ENCODE peak calls at places on chromosomes 1 and 21, in nine cellular contexts. E is fibroblast of lung, W is foreskin fibroblast, Q is brain microvascular endothelial cell, O is MCF 10A, M is lower lobe of right lung, G is GM06990, C is progenitor cell of endocrine pancreas, S is body of pancreas. L is an unnamed sample.

GRCh38 chr1:89660086-89660946 is 27.4 kb downstream of the LRRC8C start:
- DNase-seq in C (no peak), O (no peak), G (no peak), W (no peak), E (peak), S (no peak), M (no peak), Q (no peak), L (no peak)

GRCh38 chr1:229440821-229441537 is 7.1 kb upstream of the ACTA1 start:
- DNase-seq in Q (peak), S (no peak), G (peak), E (peak), O (peak), M (no peak), W (peak), C (no peak), L (peak)

GRCh38 chr21:41640756-41641509 is 125.9 kb downstream of the RIPK4 start:
- DNase-seq in S (no peak), C (no peak), W (no peak), O (peak), E (peak), Q (no peak), M (no peak), G (no peak), L (no peak)

GRCh38 chr1:88698140-88698539 is 14.1 kb downstream of the PKN2 start:
- DNase-seq in W (no peak), M (no peak), S (no peak), Q (peak), E (peak), O (no peak), C (no peak), G (no peak), L (no peak)

GRCh38 chr1:7363481-7363880 is 407.6 kb upstream of the VAMP3 start:
- DNase-seq in W (no peak), Q (no peak), O (no peak), M (no peak), E (no peak), S (no peak), G (no peak), C (no peak), L (no peak)

GRCh38 chr1:36369061-36369470 is 16.7 kb downstream of the STK40 start:
- DNase-seq in G (no peak), E (peak), W (peak), Q (peak), M (peak), C (peak), O (peak), S (peak), L (no peak)

GRCh38 chr1:13754003-13754402 is 54.0 kb downstream of the PRDM2 start:
- DNase-seq in Q (no peak), O (no peak), W (no peak), S (no peak), C (no peak), G (peak), E (no peak), M (no peak), L (no peak)

GRCh38 chr21:41241341-41241740 is 73.4 kb downstream of the BACE2 start:
- DNase-seq in G (no peak), M (no peak), W (no peak), Q (no peak), O (no peak), C (no peak), E (peak), S (no peak), L (no peak)

GRCh38 chr1:200558866-200559459 is 61.6 kb downstream of the KIF14 start:
- DNase-seq in G (peak), M (no peak), S (no peak), E (peak), W (peak), C (no peak), Q (peak), O (peak), L (peak)

GRCh38 chr1:230581446-230582079 is 60.7 kb upstream of the COG2 start:
- DNase-seq in W (no peak), Q (no peak), M (no peak), O (peak), G (no peak), S (no peak), C (no peak), E (no peak), L (no peak)

GRCh38 chr1:92953491-92953890 is 7.8 kb downstream of the DIPK1A start:
- DNase-seq in W (no peak), Q (no peak), M (no peak), S (no peak), O (no peak), G (no peak), C (no peak), E (no peak), L (no peak)

GRCh38 chr1:51313268-51313852 is 17.0 kb downstream of the TTC39A start:
- DNase-seq in E (no peak), M (peak), S (no peak), W (no peak), O (peak), C (no peak), Q (no peak), G (no peak), L (no peak)

GRCh38 chr1:17080881-17081280 is 27.0 kb upstream of the SDHB start:
- DNase-seq in C (no peak), E (no peak), O (no peak), M (no peak), W (no peak), Q (no peak), G (no peak), S (peak), L (no peak)

GRCh38 chr1:17071794-17072193 is 18.0 kb upstream of the SDHB start:
- DNase-seq in S (no peak), W (no peak), G (no peak), C (no peak), O (no peak), M (no peak), E (no peak), Q (no peak), L (no peak)

GRCh38 chr1:17080085-17080759 is 26.4 kb upstream of the SDHB start:
- DNase-seq in O (no peak), M (no peak), G (no peak), E (no peak), Q (no peak), S (no peak), C (no peak), W (no peak), L (no peak)

GRCh38 chr1:17079140-17079868 is 25.5 kb upstream of the SDHB start:
- DNase-seq in W (no peak), C (no peak), E (no peak), G (no peak), M (no peak), O (no peak), S (no peak), Q (no peak), L (no peak)

DNA sequence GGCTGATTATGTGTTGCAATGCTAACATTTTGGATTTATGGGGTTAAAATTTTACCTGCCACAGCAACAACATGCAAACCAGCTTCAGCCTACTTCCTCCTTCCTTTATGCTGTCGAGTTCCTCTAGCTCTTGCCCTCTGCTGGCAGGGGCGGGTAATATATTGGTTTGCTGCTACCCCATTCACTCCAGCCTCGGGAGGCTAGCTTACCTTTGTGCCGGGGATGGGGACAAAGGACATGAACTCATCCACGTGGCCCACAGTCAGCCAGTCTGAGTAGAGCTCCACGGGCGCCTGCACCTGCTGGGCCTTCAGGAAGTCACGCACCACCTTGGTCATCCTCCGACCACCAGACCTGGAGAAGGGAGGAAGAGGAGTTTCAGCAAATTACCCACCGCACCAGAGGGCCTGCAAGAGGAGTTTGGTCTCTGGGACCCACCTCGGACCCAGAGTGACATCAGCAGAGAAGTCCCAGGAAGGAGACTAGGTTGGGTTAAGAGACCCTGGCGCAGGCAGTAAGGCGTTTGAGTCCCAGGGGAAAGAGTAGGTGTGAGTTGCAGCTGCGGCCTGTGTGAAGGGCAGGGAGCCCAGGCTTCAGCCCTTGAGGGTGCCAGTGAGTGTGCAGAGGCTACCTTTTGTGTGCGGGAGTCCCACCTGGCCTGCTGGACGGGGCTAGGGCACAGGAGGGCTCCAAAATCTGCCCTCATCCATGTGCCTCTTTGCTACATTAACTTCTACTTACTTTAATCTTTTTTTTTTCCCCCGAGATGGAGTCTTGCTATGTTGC is 21.8 kb upstream of the SDHB start:
- DNase-seq in M (no peak), Q (no peak), C (no peak), S (no peak), G (no peak), E (no peak), O (peak), W (no peak), L (no peak)
- TF ChIP-seq CTCF in M (peak), Q (peak), C (peak), S (no peak), G (peak), E (peak), O (peak), W (peak), L (peak)

GRCh38 chr21:23488245-23488644 is 2119.0 kb downstream of the MRPL39 start:
- DNase-seq in C (no peak), G (no peak), E (no peak), M (no peak), W (no peak), S (no peak), Q (no peak), O (no peak), L (no peak)
- TF ChIP-seq CTCF in C (no peak), G (no peak), E (no peak), M (no peak), W (no peak), S (no peak), Q (no peak), O (no peak), L (no peak)

GRCh38 chr1:180217021-180217420 is 13.0 kb upstream of the LHX4 start:
- DNase-seq in M (no peak), E (no peak), O (no peak), S (no peak), C (no peak), W (no peak), Q (no peak), G (no peak), L (no peak)

GRCh38 chr1:180211156-180211859 is 18.8 kb upstream of the LHX4 start:
- DNase-seq in S (no peak), W (no peak), M (peak), O (no peak), G (no peak), C (no peak), E (no peak), Q (no peak), L (no peak)

GRCh38 chr1:180215856-180216625 is 14.0 kb upstream of the LHX4 start:
- DNase-seq in S (no peak), C (no peak), W (no peak), G (no peak), O (no peak), M (no peak), Q (no peak), E (peak), L (no peak)

GRCh38 chr1:180211860-180212229 is 18.2 kb upstream of the LHX4 start:
- DNase-seq in C (no peak), G (no peak), O (no peak), E (no peak), S (no peak), W (no peak), M (no peak), Q (no peak), L (no peak)

GRCh38 chr1:180213401-180214177 is 16.5 kb upstream of the LHX4 start:
- DNase-seq in S (no peak), G (peak), M (no peak), O (no peak), Q (no peak), E (peak), W (no peak), C (no peak), L (no peak)
- TF ChIP-seq CTCF in S (no peak), G (peak), M (no peak), O (no peak), Q (no peak), E (no peak), W (no peak), C (no peak), L (no peak)

DNA sequence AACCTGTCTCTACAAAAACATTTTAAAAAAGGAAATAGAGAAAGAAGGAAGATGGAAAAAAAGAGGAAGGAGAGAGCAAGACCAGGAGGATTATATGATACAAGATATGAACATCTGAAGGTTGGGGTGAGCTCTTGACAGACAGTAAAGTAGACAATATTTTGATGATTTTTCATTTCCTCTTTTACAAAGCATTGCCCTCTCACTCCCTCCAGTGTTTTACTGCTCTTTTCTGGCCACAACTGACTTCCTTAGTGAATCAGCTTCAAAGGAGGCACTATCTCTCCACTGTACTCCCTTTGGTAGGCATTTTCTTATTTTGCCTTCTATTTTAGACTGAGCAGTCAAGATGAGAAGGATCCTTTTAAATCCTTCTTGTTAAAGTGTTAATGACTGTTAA is 296.7 kb downstream of the KCTD3 start:
- DNase-seq in W (no peak), O (no peak), C (no peak), M (no peak), S (no peak), G (no peak), Q (no peak), E (no peak), L (no peak)
- TF ChIP-seq CTCF in W (no peak), O (no peak), C (no peak), M (no peak), S (no peak), G (no peak), Q (no peak), E (no peak), L (no peak)

GRCh38 chr1:2074316-2074855 is 24.2 kb downstream of the PRKCZ start:
- DNase-seq in M (no peak), O (no peak), E (no peak), Q (no peak), W (no peak), G (no peak), S (no peak), C (no peak), L (no peak)

GRCh38 chr1:2072891-2073290 is 22.7 kb downstream of the PRKCZ start:
- DNase-seq in M (no peak), W (no peak), O (no peak), E (no peak), C (no peak), Q (no peak), G (no peak), S (no peak), L (no peak)

GRCh38 chr1:2076826-2077225 is 26.6 kb downstream of the PRKCZ start:
- DNase-seq in C (no peak), E (no peak), G (no peak), W (no peak), O (no peak), S (no peak), Q (no peak), M (no peak), L (no peak)

GRCh38 chr1:2073382-2074230 is 23.4 kb downstream of the PRKCZ start:
- DNase-seq in S (no peak), M (no peak), C (no peak), G (no peak), W (peak), Q (peak), E (peak), O (no peak), L (no peak)

GRCh38 chr1:2074944-2075740 is 24.9 kb downstream of the PRKCZ start:
- DNase-seq in E (no peak), Q (no peak), S (no peak), C (no peak), O (no peak), W (no peak), M (no peak), G (no peak), L (no peak)
- TF ChIP-seq CTCF in E (no peak), Q (no peak), S (no peak), C (no peak), O (no peak), W (no peak), M (no peak), G (no peak), L (no peak)

DNA sequence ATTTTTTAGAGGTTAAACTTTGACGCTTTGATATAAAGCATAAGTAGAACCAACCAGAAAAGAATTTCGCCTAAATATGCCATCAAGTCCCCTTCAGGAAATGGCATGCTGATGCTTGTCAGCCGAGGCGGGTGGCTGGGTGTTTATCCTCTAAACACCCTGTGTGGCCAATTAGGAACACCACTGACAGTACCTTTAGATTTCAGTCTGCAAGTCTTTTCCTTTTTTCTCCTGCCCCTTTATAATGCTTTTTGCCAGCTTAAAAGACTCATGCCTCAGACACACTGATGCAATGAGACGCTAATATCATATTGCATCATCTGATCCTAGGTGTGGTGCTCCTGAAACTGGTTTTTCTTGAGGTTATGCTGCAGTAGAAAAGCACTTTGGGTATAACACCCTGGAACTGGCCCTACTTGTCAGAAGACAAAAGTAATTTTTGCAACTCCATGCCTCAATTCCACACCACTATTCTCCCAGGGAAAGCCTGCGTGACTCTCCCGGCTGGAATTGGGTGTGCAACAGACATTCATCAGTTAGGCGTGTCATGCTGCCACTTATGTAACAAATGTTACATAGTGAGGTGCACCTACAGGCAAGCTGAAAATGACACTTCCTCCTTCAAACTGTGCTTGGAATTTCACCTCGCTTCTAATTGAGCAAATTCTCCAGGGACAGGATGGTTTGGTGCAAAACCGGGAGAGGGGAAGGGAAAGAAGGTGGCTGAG is 2.0 kb upstream of the RCC2 start:
- DNase-seq in O (peak), S (no peak), Q (no peak), W (no peak), M (no peak), G (no peak), E (peak), C (no peak), L (no peak)
- TF ChIP-seq CTCF in O (no peak), S (no peak), Q (no peak), W (no peak), M (no peak), G (no peak), E (no peak), C (no peak), L (no peak)

GRCh38 chr21:38668067-38668466 is 137.7 kb upstream of the ETS2 start:
- DNase-seq in M (no peak), S (no peak), C (no peak), W (no peak), O (no peak), E (no peak), G (no peak), Q (no peak), L (no peak)

GRCh38 chr21:38667466-38667865 is 138.3 kb upstream of the ETS2 start:
- DNase-seq in C (no peak), G (no peak), M (no peak), E (no peak), Q (no peak), S (no peak), W (no peak), O (no peak), L (no peak)

GRCh38 chr21:38668501-38668900 is 137.2 kb upstream of the ETS2 start:
- DNase-seq in W (no peak), S (no peak), O (no peak), E (no peak), M (no peak), G (no peak), C (no peak), Q (no peak), L (no peak)

GRCh38 chr21:38671716-38672115 is 134.0 kb upstream of the ETS2 start:
- DNase-seq in O (no peak), G (no peak), W (no peak), M (no peak), Q (no peak), E (peak), C (no peak), S (no peak), L (no peak)

GRCh38 chr21:38669186-38669585 is 136.5 kb upstream of the ETS2 start:
- DNase-seq in Q (peak), C (no peak), E (peak), M (no peak), O (peak), S (no peak), W (no peak), G (no peak), L (no peak)
- TF ChIP-seq CTCF in Q (peak), C (peak), E (peak), M (peak), O (peak), S (peak), W (peak), G (peak), L (peak)

GRCh38 chr1:173870252-173871075 is 2.3 kb downstream of the ZBTB37 start:
- DNase-seq in S (peak), O (no peak), G (peak), C (no peak), E (no peak), M (no peak), Q (no peak), W (no peak), L (no peak)

GRCh38 chr1:173868266-173869107 is at the start of gene ZBTB37:
- DNase-seq in Q (peak), W (no peak), C (peak), S (peak), G (peak), E (peak), O (peak), M (peak), L (peak)

GRCh38 chr1:173869108-173869359 is 854 bp downstream of the ZBTB37 start:
- DNase-seq in Q (no peak), W (no peak), E (no peak), S (no peak), C (no peak), O (no peak), M (no peak), G (no peak), L (no peak)

GRCh38 chr1:173871500-173871899 is 3.3 kb downstream of the ZBTB37 start:
- DNase-seq in E (no peak), O (no peak), C (no peak), G (no peak), W (no peak), Q (no peak), S (no peak), M (no peak), L (no peak)

GRCh38 chr1:173871091-173871490 is 2.9 kb downstream of the ZBTB37 start:
- DNase-seq in M (no peak), E (no peak), Q (no peak), S (no peak), O (no peak), G (no peak), C (no peak), W (no peak), L (no peak)
- TF ChIP-seq CTCF in M (no peak), E (no peak), Q (no peak), S (no peak), O (no peak), G (no peak), C (no peak), W (no peak), L (no peak)

GRCh38 chr1:12309783-12310742 is 80.2 kb downstream of the VPS13D start:
- DNase-seq in Q (peak), G (no peak), S (no peak), E (peak), M (no peak), C (no peak), W (no peak), O (no peak), L (no peak)

GRCh38 chr1:12315126-12315525 is 85.3 kb downstream of the VPS13D start:
- DNase-seq in Q (no peak), W (no peak), C (no peak), O (no peak), G (no peak), M (no peak), E (no peak), S (no peak), L (no peak)

GRCh38 chr1:12316331-12316730 is 86.5 kb downstream of the VPS13D start:
- DNase-seq in M (no peak), G (no peak), S (no peak), O (no peak), Q (no peak), E (peak), C (no peak), W (no peak), L (no peak)

GRCh38 chr1:12314328-12314903 is 84.6 kb downstream of the VPS13D start:
- DNase-seq in W (no peak), G (no peak), S (no peak), E (peak), M (no peak), C (no peak), O (peak), Q (no peak), L (no peak)
- TF ChIP-seq CTCF in W (no peak), G (peak), S (peak), E (no peak), M (peak), C (peak), O (peak), Q (peak), L (peak)